ENCODE peak calls at places on chromosomes 13 and 19, in ten cellular contexts. E, R, Z, Y, J, B, L, D, M and X are unnamed samples.

GRCh38 chr19:5114713-5115112 is 145.8 kb downstream of the KDM4B start:
- DNase-seq in E (no peak), R (no peak), Z (no peak), Y (no peak), J (no peak), B (no peak), L (no peak), D (no peak), M (no peak), X (no peak)

GRCh38 chr19:19059018-19059836 is 4.6 kb upstream of the SLC25A42 start:
- DNase-seq in E (no peak), R (no peak), Z (no peak), Y (no peak), J (no peak), B (no peak), L (no peak), D (no peak), M (no peak), X (no peak)

GRCh38 chr13:21625366-21625765 is 21.4 kb upstream of the MICU2 start:
- DNase-seq in E (peak; percentile 65), R (peak; percentile 24), Z (no peak), Y (peak; percentile 44), J (no peak), B (peak; percentile 50), L (no peak), D (no peak), M (peak; percentile 5), X (peak; percentile 68)

GRCh38 chr19:18832331-18833140 is 777 bp downstream of the UPF1 start:
- DNase-seq in E (peak; percentile 37), R (no peak), Z (no peak), Y (peak; percentile 25), J (peak; percentile 64), B (no peak), L (no peak), D (no peak), M (no peak), X (peak; percentile 52)

GRCh38 chr13:48126944-48127814 is 32.3 kb upstream of the MED4 start:
- DNase-seq in E (peak; percentile 78), R (peak; percentile 58), Z (peak; percentile 32), Y (peak; percentile 76), J (peak; percentile 47), B (peak; percentile 90), L (peak; percentile 69), D (no peak), M (peak; percentile 54), X (peak; percentile 79)

GRCh38 chr13:52371736-52372247 is 34.2 kb downstream of the THSD1 start:
- DNase-seq in E (no peak), R (peak; percentile 36), Z (no peak), Y (peak; percentile 48), J (no peak), B (peak; percentile 71), L (no peak), D (no peak), M (no peak), X (peak; percentile 51)

GRCh38 chr19:11848594-11849263 is at the start of gene ZNF439:
- DNase-seq in E (peak; percentile 93), R (peak; percentile 78), Z (peak; percentile 89), Y (peak; percentile 72), J (peak; percentile 90), B (peak; percentile 43), L (peak; percentile 13), D (peak; percentile 50), M (peak; percentile 90), X (peak; percentile 94)

GRCh38 chr13:103406967-103407366 is 340.8 kb upstream of the SLC10A2 start:
- DNase-seq in E (no peak), R (no peak), Z (no peak), Y (no peak), J (no peak), B (no peak), L (no peak), D (no peak), M (no peak), X (no peak)

GRCh38 chr13:79659161-79659560 is 178.2 kb downstream of the NDFIP2 start:
- DNase-seq in E (peak; percentile 30), R (peak; percentile 29), Z (no peak), Y (peak; percentile 11), J (no peak), B (peak; percentile 81), L (no peak), D (peak; percentile 8), M (no peak), X (no peak)

GRCh38 chr13:91185294-91185863 is 162.1 kb upstream of the MIR17HG start:
- DNase-seq in E (peak; percentile 33), R (peak; percentile 11), Z (no peak), Y (no peak), J (no peak), B (peak; percentile 1), L (no peak), D (no peak), M (no peak), X (peak; percentile 12)

GRCh38 chr13:26019881-26020535 is 31.8 kb downstream of the SHISA2 start:
- DNase-seq in E (no peak), R (peak; percentile 52), Z (no peak), Y (peak; percentile 89), J (no peak), B (peak; percentile 35), L (no peak), D (no peak), M (no peak), X (peak; percentile 80)

GRCh38 chr13:44874886-44875630 is 114.2 kb downstream of the NUFIP1 start:
- DNase-seq in E (no peak), R (no peak), Z (no peak), Y (peak; percentile 56), J (no peak), B (no peak), L (no peak), D (no peak), M (no peak), X (no peak)

GRCh38 chr13:98690348-98691041 is 62.0 kb downstream of the SLC15A1 start:
- DNase-seq in E (no peak), R (no peak), Z (no peak), Y (no peak), J (no peak), B (no peak), L (no peak), D (no peak), M (no peak), X (no peak)